ENCODE peak calls at places on chromosomes 4 and X, in four cellular contexts. Y, X, R and N are unnamed samples. For H3K9me3 and H3K4me1, the result is how much of the 10 kb centered on the place peaks cover.

GRCh38 chrX:123324628-123325027 is 140.6 kb downstream of the GRIA3 start:
- DNase-seq in R (no peak), Y (no peak), X (no peak), N (no peak)

GRCh38 chrX:124085063-124085462 is 123.6 kb downstream of the STAG2 start:
- DNase-seq in Y (no peak), X (no peak), R (no peak), N (no peak)

GRCh38 chr4:1221155-1221870 is 27.6 kb downstream of the CTBP1 start:
- DNase-seq in Y (no peak), X (no peak), R (no peak), N (no peak)

GRCh38 chr4:176137626-176138025 is 57.8 kb downstream of the SPATA4 start:
- DNase-seq in R (no peak), X (no peak), Y (no peak), N (no peak)

GRCh38 chrX:53091354-53091753 is 2.6 kb upstream of the KANTR start:
- DNase-seq in Y (no peak), R (no peak), X (no peak), N (no peak)

GRCh38 chr4:77493120-77493767 is 112.4 kb upstream of the CXCL13 start:
- DNase-seq in Y (no peak), X (no peak), R (no peak), N (no peak)

GRCh38 chrX:133948895-133949294 is 36.5 kb downstream of the GPC3 start:
- DNase-seq in R (no peak), Y (no peak), X (no peak), N (no peak)

GRCh38 chrX:149825424-149825823 is 43.7 kb downstream of the MAGEA9 start:
- DNase-seq in X (peak), Y (no peak), R (no peak), N (no peak)

GRCh38 chr4:95268819-95269565 is 279.8 kb downstream of the UNC5C start:
- DNase-seq in R (no peak), Y (no peak), X (no peak), N (no peak)

GRCh38 chr4:20203508-20203907 is 48.2 kb upstream of the SLIT2 start:
- DNase-seq in X (no peak), Y (no peak), R (no peak), N (no peak)

GRCh38 chr4:121712001-121712655 is 15.3 kb upstream of the ANXA5 start:
- DNase-seq in X (no peak), Y (no peak), R (no peak), N (no peak)

GRCh38 chr4:87406462-87406861 is 15.5 kb upstream of the HSD17B11 start:
- DNase-seq in R (no peak), Y (no peak), X (no peak), N (no peak)

GRCh38 chr4:102547973-102548372 is 46.8 kb downstream of the NFKB1 start:
- DNase-seq in Y (no peak), R (no peak), X (no peak), N (no peak)
- H3K9me3 ChIP-seq in Y (under half), R (under half), X (under half), N (under half)

DNA sequence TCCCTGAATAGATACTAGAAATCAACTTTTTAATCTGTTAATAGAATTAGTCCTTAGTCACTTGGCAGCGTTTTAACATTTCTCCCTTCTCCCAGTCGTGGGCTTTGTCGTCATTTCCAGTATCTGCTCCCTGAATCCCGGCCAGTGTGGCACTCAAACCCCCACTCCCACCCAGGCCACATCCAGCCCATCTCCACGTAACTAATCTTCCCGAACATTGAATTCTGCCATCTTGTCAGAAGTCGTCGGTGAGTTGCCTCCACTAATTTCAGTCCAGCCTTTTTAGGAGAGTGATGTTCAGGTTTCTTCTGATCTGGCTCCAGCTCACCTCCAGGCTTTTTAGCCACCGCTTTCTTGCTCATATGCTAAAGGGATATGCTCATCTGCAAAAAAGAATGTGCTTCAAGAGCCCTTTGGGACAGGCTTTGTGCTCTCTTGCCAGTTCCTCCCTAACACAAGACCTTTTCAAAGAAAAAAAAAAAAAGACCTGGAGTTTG is 1.3 kb downstream of the TMEM165 start:
- DNase-seq in X (no peak), R (no peak), Y (peak), N (peak)
- H3K4me1 ChIP-seq in X (under half), R (under half), Y (under half), N (under half)

GRCh38 chr4:97475621-97476020 is 667.7 kb downstream of the STPG2 start:
- DNase-seq in R (no peak), Y (no peak), X (no peak), N (no peak)

GRCh38 chr4:97477974-97478373 is 665.3 kb downstream of the STPG2 start:
- DNase-seq in Y (no peak), X (no peak), R (no peak), N (no peak)

GRCh38 chr4:97479388-97479787 is 663.9 kb downstream of the STPG2 start:
- DNase-seq in X (no peak), R (no peak), Y (no peak), N (no peak)
- H3K9me3 ChIP-seq in X (under half), R (under half), Y (under half), N (under half)

GRCh38 chr4:88599714-88600113 is 7.4 kb downstream of the HERC3 start:
- DNase-seq in Y (no peak), X (no peak), R (no peak), N (no peak)
- H3K4me1 ChIP-seq in Y (under half), X (under half), R (under half), N (under half)

GRCh38 chrX:72110051-72110926 is 21.4 kb downstream of the RTL5 start:
- DNase-seq in R (no peak), Y (no peak), X (no peak), N (no peak)

GRCh38 chrX:72107841-72108590 is 23.7 kb downstream of the RTL5 start:
- DNase-seq in X (peak), R (no peak), Y (no peak), N (no peak)

GRCh38 chrX:72107320-72107719 is 24.4 kb downstream of the RTL5 start:
- DNase-seq in R (no peak), X (peak), Y (no peak), N (no peak)

GRCh38 chrX:72111011-72111708 is 20.6 kb downstream of the RTL5 start:
- DNase-seq in Y (no peak), R (no peak), X (no peak), N (no peak)

GRCh38 chrX:72108666-72109065 is 23.0 kb downstream of the RTL5 start:
- DNase-seq in R (no peak), Y (no peak), X (no peak), N (no peak)
- H3K9me3 ChIP-seq in R (under half), Y (under half), X (under half), N (under half)

GRCh38 chr4:104020641-104021040 is 300.9 kb upstream of the TACR3 start:
- DNase-seq in R (no peak), X (no peak), Y (no peak), N (no peak)

GRCh38 chr4:104022871-104023270 is 303.1 kb upstream of the TACR3 start:
- DNase-seq in Y (no peak), R (no peak), X (no peak), N (no peak)

GRCh38 chr4:104025251-104025650 is 305.5 kb upstream of the TACR3 start:
- DNase-seq in X (no peak), Y (no peak), R (no peak), N (no peak)
- H3K4me1 ChIP-seq in X (under half), Y (under half), R (under half), N (under half)

GRCh38 chrX:47446971-47447370 is 36.1 kb downstream of the ZNF41 start:
- DNase-seq in X (no peak), Y (no peak), R (no peak), N (no peak)

GRCh38 chrX:47448165-47448806 is 34.7 kb downstream of the ZNF41 start:
- DNase-seq in X (no peak), R (no peak), Y (no peak), N (no peak)

GRCh38 chrX:47456080-47456479 is 26.9 kb downstream of the ZNF41 start:
- DNase-seq in Y (peak), X (no peak), R (no peak), N (no peak)

GRCh38 chrX:47447607-47448006 is 35.4 kb downstream of the ZNF41 start:
- DNase-seq in Y (no peak), X (no peak), R (no peak), N (no peak)

GRCh38 chrX:47452112-47452511 is 30.9 kb downstream of the ZNF41 start:
- DNase-seq in Y (no peak), X (no peak), R (no peak), N (no peak)
- H3K9me3 ChIP-seq in Y (under half), X (half or more), R (under half), N (under half)

DNA sequence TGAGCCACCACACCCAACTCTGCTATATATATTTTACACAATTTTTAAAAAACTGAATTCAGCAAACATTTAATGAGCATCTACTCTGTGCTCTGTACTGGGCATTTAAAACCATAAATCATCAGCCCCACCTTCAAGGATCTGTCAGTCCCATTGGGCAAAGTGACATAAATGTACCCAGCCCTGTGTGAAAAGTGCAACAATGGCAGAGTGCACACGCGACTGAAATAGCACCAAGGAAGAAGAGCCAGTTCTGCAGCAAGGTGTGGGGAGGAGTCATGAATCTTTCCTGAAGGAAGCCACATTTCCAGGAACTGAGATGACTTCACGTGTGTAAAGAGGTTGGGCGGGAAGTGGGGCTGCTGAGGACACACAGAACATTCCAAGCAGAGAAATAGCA is 111.5 kb upstream of the ATP6AP2 start:
- DNase-seq in X (no peak), Y (no peak), R (no peak), N (no peak)
- H3K4me1 ChIP-seq in X (under half), Y (under half), R (under half), N (under half)